ENCODE peak calls at places on chromosome 1, in ten cellular contexts. F is psoas muscle; M is tibial artery; O is CD8-positive, alpha-beta memory T cell; Z is astrocyte; H is suprapubic skin; T is IMR-90; D is upper lobe of right lung; K is heart left ventricle; U is left ventricle myocardium inferior. G is an unnamed sample.

GRCh38 chr1:55064071-55064581 is 24.8 kb downstream of the PCSK9 start:
- DNase-seq in M (no peak), U (no peak), Z (peak; percentile 10), K (peak; percentile 55), O (no peak), F (no peak), H (no peak), T (no peak), D (peak; percentile 55), G (no peak)

GRCh38 chr1:94246692-94247145 is 9.3 kb upstream of the ARHGAP29 start:
- DNase-seq in H (no peak), K (no peak), D (no peak), M (no peak), Z (no peak), O (no peak), F (no peak), U (no peak), T (no peak), G (no peak)

GRCh38 chr1:109181807-109182163 is 31.9 kb upstream of the SARS1 start:
- DNase-seq in T (no peak), D (no peak), U (no peak), F (no peak), M (no peak), Z (no peak), K (no peak), H (no peak), O (no peak), G (no peak)

GRCh38 chr1:19654386-19654785 is 10.3 kb downstream of the NBL1 start:
- DNase-seq in T (no peak), Z (no peak), H (no peak), F (no peak), K (no peak), O (no peak), M (no peak), D (no peak), U (no peak), G (peak; percentile 55)

GRCh38 chr1:28279721-28280120 is 20.4 kb downstream of the SESN2 start:
- DNase-seq in K (no peak), H (no peak), U (no peak), Z (no peak), M (no peak), O (no peak), D (no peak), T (no peak), F (no peak), G (no peak)

GRCh38 chr1:180953791-180954721 is 41.4 kb downstream of the KIAA1614 start:
- DNase-seq in D (peak; percentile 79), H (peak; percentile 83), M (peak; percentile 49), F (peak; percentile 78), O (peak; percentile 50), K (peak; percentile 79), Z (peak; percentile 55), U (peak; percentile 65), T (peak; percentile 12), G (peak; percentile 70)

GRCh38 chr1:1298861-1299685 is 8.7 kb downstream of the ACAP3 start:
- DNase-seq in Z (no peak), M (no peak), O (no peak), H (no peak), T (no peak), D (no peak), U (no peak), K (no peak), F (no peak), G (no peak)

GRCh38 chr1:27952147-27952546 is 7.6 kb upstream of the XKR8 start:
- DNase-seq in Z (no peak), O (no peak), F (no peak), T (no peak), D (no peak), K (no peak), U (no peak), H (no peak), M (no peak), G (no peak)

GRCh38 chr1:85447000-85447943 is 17.7 kb downstream of the DDAH1 start:
- DNase-seq in K (no peak), T (peak; percentile 61), F (no peak), O (no peak), H (no peak), D (no peak), U (no peak), Z (peak; percentile 47), M (no peak), G (no peak)

GRCh38 chr1:47901001-47901575 is 96.1 kb downstream of the TRABD2B start:
- DNase-seq in T (no peak), O (no peak), K (no peak), H (no peak), Z (no peak), M (no peak), D (no peak), F (no peak), U (no peak), G (no peak)

GRCh38 chr1:229024528-229025119 is 246.3 kb upstream of the RAB4A start:
- DNase-seq in H (no peak), U (peak; percentile 33), F (peak; percentile 73), D (no peak), O (no peak), T (peak; percentile 90), K (peak; percentile 77), M (peak; percentile 69), Z (peak; percentile 76), G (peak; percentile 91)

GRCh38 chr1:50308883-50309282 is 114.4 kb downstream of the DMRTA2 start:
- DNase-seq in T (peak; percentile 17), H (no peak), K (no peak), Z (peak; percentile 14), D (no peak), O (no peak), M (no peak), U (no peak), F (no peak), G (peak; percentile 47)

GRCh38 chr1:171142451-171143121 is 42.5 kb upstream of the FMO2 start:
- DNase-seq in O (no peak), Z (peak; percentile 65), M (peak; percentile 46), T (peak; percentile 52), H (no peak), K (peak; percentile 33), F (no peak), D (no peak), U (no peak), G (peak; percentile 28)

DNA sequence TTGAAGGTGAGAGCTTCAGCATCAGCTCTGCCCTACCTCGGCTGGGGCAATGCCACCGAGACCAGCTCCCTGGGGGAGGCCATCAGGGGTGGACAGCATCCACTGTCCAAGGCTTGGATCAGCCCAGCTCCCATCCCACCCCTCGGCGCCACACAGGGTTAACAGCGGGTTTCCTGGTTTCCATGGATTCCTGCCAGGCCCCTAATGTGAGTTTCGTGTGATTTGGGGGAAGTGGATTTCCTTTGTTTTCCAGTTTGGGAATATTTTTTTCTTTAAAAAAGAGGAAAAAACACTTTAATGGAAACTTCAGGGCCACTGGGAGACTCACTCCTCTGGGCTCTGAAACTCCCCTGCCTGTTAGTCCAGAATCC is 34.3 kb downstream of the CASZ1 start:
- DNase-seq in M (no peak), T (no peak), D (no peak), H (no peak), U (no peak), K (no peak), Z (no peak), O (no peak), F (no peak), G (no peak)
- H3K27ac ChIP-seq in M (no peak overlapping the region), T (no peak overlapping the region), D (peak overlapping the region; percentile 72), H (peak overlapping the region; percentile 30), U (peak overlapping the region; percentile 83), K (peak overlapping the region; percentile 86), Z (no peak overlapping the region), O (no peak overlapping the region), F (peak overlapping the region; percentile 60), G (no peak overlapping the region)

GRCh38 chr1:106756752-106757151 is 299.7 kb upstream of the PRMT6 start:
- DNase-seq in F (no peak), O (no peak), Z (no peak), K (no peak), D (no peak), T (no peak), M (no peak), U (no peak), H (no peak), G (no peak)
- H3K4me3 ChIP-seq in F (no peak overlapping the region), O (no peak overlapping the region), Z (no peak overlapping the region), K (no peak overlapping the region), D (no peak overlapping the region), T (no peak overlapping the region), M (no peak overlapping the region), U (no peak overlapping the region), H (no peak overlapping the region), G (no peak overlapping the region)

GRCh38 chr1:21666572-21667320 is 2.4 kb downstream of the RAP1GAP start:
- DNase-seq in M (no peak), K (no peak), O (no peak), D (peak; percentile 40), H (peak; percentile 16), Z (no peak), F (no peak), T (no peak), U (no peak), G (peak; percentile 61)
- H3K27me3 ChIP-seq in M (peaks cover 95% of the 10 kb centered on the region), K (peaks cover 42% of the 10 kb centered on the region), O (peaks cover 33% of the 10 kb centered on the region), D (peaks cover 35% of the 10 kb centered on the region), H (peaks cover 38% of the 10 kb centered on the region), Z (peaks cover 48% of the 10 kb centered on the region), F (peaks cover 88% of the 10 kb centered on the region), T (peaks cover 92% of the 10 kb centered on the region), U (peaks cover 75% of the 10 kb centered on the region), G (no peaks in the 10 kb centered on the region)

GRCh38 chr1:2301607-2302291 is 73.6 kb downstream of the SKI start:
- DNase-seq in D (no peak), M (no peak), O (no peak), H (no peak), Z (no peak), F (no peak), T (no peak), K (no peak), U (no peak), G (no peak)
- H3K27ac ChIP-seq in D (peak overlapping the region; percentile 88), M (peak overlapping the region; percentile 73), O (peak overlapping the region; percentile 97), H (peak overlapping the region; percentile 83), Z (no peak overlapping the region), F (peak overlapping the region; percentile 63), T (no peak overlapping the region), K (peak overlapping the region; percentile 81), U (peak overlapping the region; percentile 91), G (peak overlapping the region; percentile 93)

GRCh38 chr1:53905509-53905908 is 11.5 kb downstream of the DIO1 start:
- DNase-seq in U (no peak), M (no peak), F (no peak), T (no peak), K (no peak), O (no peak), Z (no peak), H (no peak), D (no peak), G (no peak)
- H3K4me3 ChIP-seq in U (no peak overlapping the region), M (no peak overlapping the region), F (no peak overlapping the region), T (no peak overlapping the region), K (no peak overlapping the region), O (no peak overlapping the region), Z (no peak overlapping the region), H (no peak overlapping the region), D (no peak overlapping the region), G (no peak overlapping the region)

GRCh38 chr1:161978011-161978790 is 45.5 kb downstream of the OLFML2B start:
- DNase-seq in F (no peak), K (no peak), H (peak; percentile 77), Z (no peak), M (no peak), T (no peak), O (no peak), D (no peak), U (no peak), G (no peak)
- H3K27me3 ChIP-seq in F (no peaks in the 10 kb centered on the region), K (no peaks in the 10 kb centered on the region), H (no peaks in the 10 kb centered on the region), Z (no peaks in the 10 kb centered on the region), M (no peaks in the 10 kb centered on the region), T (peaks cover 14% of the 10 kb centered on the region), O (no peaks in the 10 kb centered on the region), D (no peaks in the 10 kb centered on the region), U (no peaks in the 10 kb centered on the region), G (no peaks in the 10 kb centered on the region)